ENCODE peak calls at places on chromosomes 5 and 9, in five cellular contexts. G, T, E, Z and D are unnamed samples.
A peak's percentile ranks its signal among the peaks of the same experiment; 100 is the strongest.

GRCh38 chr5:6377582-6378127 is 692 bp downstream of the MED10 start:
- DNase-seq in T (no peak), G (no peak), Z (no peak), E (no peak), D (no peak)

GRCh38 chr5:172802585-172803176 is 31.4 kb upstream of the ERGIC1 start:
- DNase-seq in G (no peak), T (no peak), Z (no peak), E (peak; percentile 63), D (no peak)

GRCh38 chr9:134545213-134546211 is 96.1 kb upstream of the COL5A1 start:
- DNase-seq in E (peak; percentile 72), T (no peak), G (peak; percentile 68), Z (no peak), D (no peak)

GRCh38 chr9:111458139-111459009 is 25.8 kb downstream of the ECPAS start:
- DNase-seq in G (no peak), Z (no peak), E (no peak), T (no peak), D (no peak)

GRCh38 chr5:83551826-83552225 is 80.3 kb downstream of the VCAN start:
- DNase-seq in T (no peak), E (peak; percentile 40), Z (no peak), G (no peak), D (no peak)

GRCh38 chr5:68273717-68274409 is 58.3 kb downstream of the PIK3R1 start:
- DNase-seq in E (no peak), Z (no peak), G (no peak), T (no peak), D (no peak)

GRCh38 chr9:92911496-92912475 is 33.9 kb upstream of the ZNF484 start:
- DNase-seq in G (no peak), E (peak; percentile 1), T (no peak), Z (no peak), D (no peak)

GRCh38 chr5:130066644-130067043 is 162.4 kb downstream of the CHSY3 start:
- DNase-seq in Z (no peak), G (peak; percentile 63), T (no peak), E (peak; percentile 34), D (no peak)

GRCh38 chr5:67287795-67288194 is 91.2 kb upstream of the CD180 start:
- DNase-seq in E (no peak), Z (no peak), T (no peak), G (no peak), D (peak; percentile 95)

GRCh38 chr5:147731708-147732551 is 50.6 kb downstream of the JAKMIP2 start:
- DNase-seq in T (no peak), G (no peak), E (no peak), Z (no peak), D (no peak)

GRCh38 chr5:174044855-174045254 is 651 bp upstream of the NSG2 start:
- DNase-seq in T (no peak), E (no peak), G (no peak), Z (no peak), D (no peak)

GRCh38 chr5:76608833-76609232 is 14.4 kb downstream of the F2RL2 start:
- DNase-seq in E (no peak), Z (no peak), T (no peak), G (no peak), D (no peak)

GRCh38 chr5:95927927-95928723 is 33.5 kb downstream of the ELL2 start:
- DNase-seq in Z (no peak), E (no peak), T (no peak), G (no peak), D (no peak)

GRCh38 chr9:82271099-82271498 is 282.5 kb downstream of the SPATA31D1 start:
- DNase-seq in Z (no peak), E (peak; percentile 89), T (no peak), G (no peak), D (no peak)

GRCh38 chr5:107717816-107718215 is 47.1 kb upstream of the EFNA5 start:
- DNase-seq in G (no peak), Z (no peak), T (no peak), E (no peak), D (no peak)

GRCh38 chr5:123811771-123812170 is 299.8 kb downstream of the CSNK1G3 start:
- DNase-seq in Z (no peak), T (no peak), G (no peak), E (no peak), D (no peak)

GRCh38 chr9:94611638-94612068 is 18.0 kb upstream of the FBP2 start:
- DNase-seq in Z (no peak), G (no peak), E (no peak), T (no peak), D (no peak)

GRCh38 chr9:91945277-91946074 is 4.6 kb downstream of the ROR2 start:
- DNase-seq in E (no peak), T (no peak), G (peak; percentile 94), Z (no peak), D (peak; percentile 48)

GRCh38 chr9:77440057-77440456 is 208.1 kb downstream of the GNA14 start:
- DNase-seq in E (peak; percentile 44), Z (no peak), T (no peak), G (no peak), D (peak; percentile 98)

GRCh38 chr5:153513171-153513570 is 22.7 kb downstream of the GRIA1 start:
- DNase-seq in G (no peak), Z (no peak), T (no peak), E (peak; percentile 62), D (no peak)

GRCh38 chr9:78319197-78320029 is 22.5 kb downstream of the PSAT1 start:
- DNase-seq in G (no peak), Z (no peak), T (no peak), E (no peak), D (no peak)

GRCh38 chr5:159242656-159243055 is 20.4 kb upstream of the UBLCP1 start:
- DNase-seq in Z (no peak), E (no peak), G (no peak), T (no peak), D (no peak)

GRCh38 chr5:104186100-104186499 is 623.5 kb upstream of the NUDT12 start:
- DNase-seq in E (no peak), T (no peak), G (peak; percentile 88), Z (no peak), D (no peak)

GRCh38 chr5:65262590-65263189 is 219.0 kb downstream of the ADAMTS6 start:
- DNase-seq in G (no peak), E (peak; percentile 82), T (no peak), Z (no peak), D (peak; percentile 62)

GRCh38 chr5:180604271-180604670 is 13.0 kb upstream of the SCGB3A1 start:
- DNase-seq in G (peak; percentile 52), T (no peak), Z (no peak), E (no peak), D (no peak)

GRCh38 chr5:76742586-76742985 is 26.7 kb downstream of the F2R start:
- DNase-seq in E (peak; percentile 75), T (no peak), G (no peak), Z (no peak), D (no peak)

GRCh38 chr5:94010814-94011213 is 269.4 kb upstream of the POU5F2 start:
- DNase-seq in G (no peak), Z (no peak), T (no peak), E (peak; percentile 12), D (no peak)

GRCh38 chr5:109454726-109455505 is 45.1 kb upstream of the PJA2 start:
- DNase-seq in E (peak; percentile 47), G (no peak), Z (no peak), T (no peak), D (no peak)

GRCh38 chr9:129283290-129283691 is 105.2 kb upstream of the IER5L start:
- DNase-seq in E (no peak), T (no peak), G (peak; percentile 63), Z (no peak), D (no peak)

GRCh38 chr5:112793201-112793600 is 55.5 kb downstream of the APC start:
- DNase-seq in G (no peak), Z (no peak), E (no peak), T (no peak), D (no peak)

GRCh38 chr9:29697011-29697410 is 2123.7 kb upstream of the C9orf72 start:
- DNase-seq in G (no peak), Z (no peak), E (no peak), T (no peak), D (no peak)

GRCh38 chr9:107177857-107178256 is 105.2 kb upstream of the RAD23B start:
- DNase-seq in E (no peak), G (no peak), Z (no peak), T (no peak), D (no peak)

GRCh38 chr9:95132406-95133350 is 184.8 kb downstream of the FANCC start:
- DNase-seq in Z (no peak), E (peak; percentile 11), G (peak; percentile 46), T (no peak), D (no peak)

GRCh38 chr9:70159630-70160029 is 99.1 kb upstream of the SMC5 start:
- DNase-seq in T (no peak), G (no peak), Z (no peak), E (no peak), D (no peak)

GRCh38 chr5:35087971-35088370 is 40.2 kb upstream of the AGXT2 start:
- DNase-seq in E (peak; percentile 51), G (no peak), T (no peak), Z (no peak), D (no peak)

GRCh38 chr9:34124103-34124502 is 2.4 kb downstream of the DCAF12 start:
- DNase-seq in T (no peak), G (peak; percentile 24), E (no peak), Z (no peak), D (no peak)

GRCh38 chr5:4855889-4856288 is 284.2 kb upstream of the ADAMTS16 start:
- DNase-seq in T (no peak), Z (no peak), E (no peak), G (no peak), D (no peak)